ENCODE peak calls at places on chromosomes 2 and 18, in seven cellular contexts. I, N, Y, Z, C, Q and F are unnamed samples.

GRCh38 chr2:42493885-42494433 is at the start of gene KCNG3:
- DNase-seq in I (no peak), N (peak), Y (peak), Z (peak), C (peak), Q (no peak), F (no peak)

GRCh38 chr18:13194239-13194638 is 24.3 kb upstream of the LDLRAD4 start:
- DNase-seq in I (no peak), N (no peak), Y (no peak), Z (no peak), C (no peak), Q (peak), F (no peak)

GRCh38 chr2:9343524-9343923 is 79.8 kb downstream of the ITGB1BP1 start:
- DNase-seq in I (no peak), N (no peak), Y (no peak), Z (no peak), C (no peak), Q (no peak), F (no peak)

GRCh38 chr18:79394438-79395307 is 1.1 kb upstream of the NFATC1 start:
- DNase-seq in I (no peak), N (peak), Y (no peak), Z (no peak), C (no peak), Q (no peak), F (no peak)

GRCh38 chr2:187319441-187320108 is 128.5 kb downstream of the CALCRL start:
- DNase-seq in I (no peak), N (no peak), Y (no peak), Z (no peak), C (no peak), Q (no peak), F (no peak)

GRCh38 chr2:231181848-231182247 is 16.6 kb upstream of the ARMC9 start:
- DNase-seq in I (peak), N (no peak), Y (no peak), Z (peak), C (peak), Q (no peak), F (peak)

GRCh38 chr2:69260666-69261065 is 126.4 kb downstream of the GFPT1 start:
- DNase-seq in I (no peak), N (no peak), Y (no peak), Z (no peak), C (no peak), Q (no peak), F (no peak)

GRCh38 chr2:207765960-207766582 is 3.6 kb downstream of the FZD5 start:
- DNase-seq in I (no peak), N (no peak), Y (no peak), Z (no peak), C (no peak), Q (no peak), F (no peak)